ENCODE peak calls at places on chromosomes 4 and X, in four cellular contexts. W is psoas muscle, Z is suprapubic skin, H is left ventricle myocardium inferior. S is an unnamed sample.
A peak's percentile ranks its signal among the peaks of the same experiment; 100 is the strongest.

GRCh38 chr4:149911995-149912394 is 96.4 kb upstream of the IQCM start:
- DNase-seq in W (no peak), Z (no peak), H (no peak), S (no peak)

GRCh38 chrX:110759785-110760184 is 35.8 kb downstream of the CHRDL1 start:
- DNase-seq in W (no peak), Z (no peak), H (no peak), S (no peak)

GRCh38 chrX:31063114-31063513 is 8.7 kb downstream of the FTHL17 start:
- DNase-seq in W (no peak), Z (no peak), H (no peak), S (no peak)

GRCh38 chr4:3838437-3839380 is 72.5 kb downstream of the ADRA2C start:
- DNase-seq in W (no peak), Z (no peak), H (no peak), S (no peak)

GRCh38 chr4:25890653-25891485 is 23.2 kb upstream of the SMIM20 start:
- DNase-seq in W (no peak), Z (no peak), H (no peak), S (no peak)

GRCh38 chr4:73648478-73648877 is 28.2 kb upstream of the RASSF6 start:
- DNase-seq in W (no peak), Z (no peak), H (no peak), S (no peak)

GRCh38 chrX:73932522-73932921 is 369.5 kb downstream of the CHIC1 start:
- DNase-seq in W (no peak), Z (no peak), H (no peak), S (no peak)

GRCh38 chr4:123750044-123750443 is 353.4 kb downstream of the SPRY1 start:
- DNase-seq in W (no peak), Z (no peak), H (peak; percentile 15), S (no peak)

GRCh38 chrX:153662266-153662665 is 11.3 kb downstream of the PNCK start:
- DNase-seq in W (peak; percentile 43), Z (peak; percentile 73), H (peak; percentile 43), S (peak; percentile 77)

GRCh38 chr4:122827899-122828601 is 1.4 kb downstream of the FGF2 start:
- DNase-seq in W (no peak), Z (no peak), H (no peak), S (no peak)

GRCh38 chrX:40996886-40997530 is 88.2 kb upstream of the USP9X start:
- DNase-seq in W (no peak), Z (no peak), H (no peak), S (no peak)

GRCh38 chrX:10617964-10618342 is 2.4 kb downstream of the MID1 start:
- DNase-seq in W (no peak), Z (no peak), H (no peak), S (no peak)

GRCh38 chr4:84615355-84615754 is 32.4 kb downstream of the CDS1 start:
- DNase-seq in W (no peak), Z (no peak), H (no peak), S (no peak)

GRCh38 chr4:145732416-145732815 is 52.5 kb downstream of the C4orf51 start:
- DNase-seq in W (no peak), Z (no peak), H (no peak), S (peak; percentile 25)

GRCh38 chr4:8238515-8239053 is 31.0 kb upstream of the HTRA3 start:
- DNase-seq in W (no peak), Z (no peak), H (no peak), S (peak; percentile 52)

GRCh38 chrX:139559383-139560042 is 29.0 kb downstream of the F9 start:
- DNase-seq in W (no peak), Z (no peak), H (no peak), S (no peak)

GRCh38 chr4:179164642-179165338 is 1722.6 kb upstream of the AGA start:
- DNase-seq in W (no peak), Z (no peak), H (no peak), S (no peak)

GRCh38 chrX:9855536-9856320 is 69.5 kb downstream of the SHROOM2 start:
- DNase-seq in W (no peak), Z (no peak), H (no peak), S (no peak)

GRCh38 chrX:118459494-118459893 is 36.1 kb upstream of the DOCK11 start:
- DNase-seq in W (no peak), Z (no peak), H (no peak), S (no peak)

GRCh38 chr4:8319061-8319460 is 49.5 kb downstream of the HTRA3 start:
- DNase-seq in W (no peak), Z (peak; percentile 41), H (no peak), S (no peak)

GRCh38 chr4:87498446-87498900 is 30.7 kb downstream of the SPARCL1 start:
- DNase-seq in W (no peak), Z (no peak), H (no peak), S (peak; percentile 12)

GRCh38 chrX:139091878-139092277 is 380.4 kb upstream of the FGF13 start:
- DNase-seq in W (no peak), Z (no peak), H (no peak), S (no peak)

GRCh38 chr4:38154681-38155588 is 194.7 kb downstream of the PTTG2 start:
- DNase-seq in W (peak; percentile 28), Z (no peak), H (peak; percentile 69), S (peak; percentile 89)
- H3K4me3 ChIP-seq in W (no peak overlapping the region), Z (peak overlapping the region; percentile 8), H (peak overlapping the region; percentile 5), S (no peak overlapping the region)

GRCh38 chr4:113548303-113548702 is 213.2 kb downstream of the CAMK2D start:
- DNase-seq in W (no peak), Z (no peak), H (no peak), S (no peak)
- H3K4me1 ChIP-seq in W (peaks cover 20% of the 10 kb centered on the region), Z (peaks cover 8% of the 10 kb centered on the region), H (peaks cover 31% of the 10 kb centered on the region), S (peaks cover 27% of the 10 kb centered on the region)

GRCh38 chr4:82473621-82474164 is 43.3 kb downstream of the ENOPH1 start:
- DNase-seq in W (no peak), Z (no peak), H (no peak), S (no peak)

GRCh38 chr4:82467442-82467841 is 37.1 kb downstream of the ENOPH1 start:
- DNase-seq in W (no peak), Z (no peak), H (no peak), S (no peak)

DNA sequence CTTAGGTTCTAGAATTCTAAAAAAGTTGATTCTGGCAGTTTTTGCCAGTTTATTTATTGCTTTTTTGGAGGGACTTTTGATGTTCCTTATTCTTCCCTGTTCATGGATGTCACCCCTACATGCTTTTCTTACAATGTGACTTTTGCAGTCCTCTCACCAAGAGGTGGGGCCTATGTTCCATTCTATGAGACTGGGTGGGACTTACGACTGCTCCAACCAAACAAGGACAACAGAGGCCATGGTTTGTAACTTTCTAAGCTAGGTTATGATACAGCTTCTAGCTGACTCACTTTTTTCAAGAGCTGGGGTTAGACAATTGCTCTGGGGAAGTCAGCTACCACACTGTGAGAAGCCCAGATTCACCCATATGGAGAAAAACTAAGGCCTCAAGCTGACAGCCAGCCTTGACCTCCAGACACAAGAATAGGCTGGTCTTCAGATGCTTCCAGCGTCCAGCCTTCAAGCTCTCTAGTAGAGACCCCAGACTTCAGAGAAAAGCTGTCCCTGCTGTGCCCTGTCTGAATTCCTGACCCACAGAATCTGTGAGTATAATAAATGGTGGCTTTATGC is 39.5 kb downstream of the ENOPH1 start:
- DNase-seq in W (no peak), Z (no peak), H (no peak), S (no peak)
- TF ChIP-seq CTCF in W (no peak), Z (no peak), H (no peak), S (no peak)

DNA sequence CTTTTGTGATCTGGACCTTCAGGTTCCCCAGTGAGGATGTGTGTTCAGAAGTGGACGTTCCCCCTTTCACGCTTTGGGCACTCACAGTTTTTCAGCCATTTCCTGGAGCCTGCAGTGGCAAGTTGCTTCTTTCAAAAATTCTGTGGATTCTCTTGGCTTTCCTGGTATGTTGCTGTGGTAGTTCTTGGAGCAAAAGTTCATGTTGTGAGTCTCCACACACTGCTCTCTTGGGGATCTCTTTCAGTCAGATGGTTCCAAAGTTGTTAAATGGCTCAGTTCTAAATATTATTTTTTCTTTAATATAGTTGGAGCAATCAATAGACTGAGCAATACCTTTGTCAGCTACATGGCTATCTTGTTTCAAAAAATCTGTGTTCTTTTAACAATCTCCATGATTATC is 28.5 kb upstream of the BANK1 start:
- DNase-seq in W (no peak), Z (no peak), H (no peak), S (no peak)
- H3K4me3 ChIP-seq in W (no peak overlapping the region), Z (no peak overlapping the region), H (no peak overlapping the region), S (no peak overlapping the region)

DNA sequence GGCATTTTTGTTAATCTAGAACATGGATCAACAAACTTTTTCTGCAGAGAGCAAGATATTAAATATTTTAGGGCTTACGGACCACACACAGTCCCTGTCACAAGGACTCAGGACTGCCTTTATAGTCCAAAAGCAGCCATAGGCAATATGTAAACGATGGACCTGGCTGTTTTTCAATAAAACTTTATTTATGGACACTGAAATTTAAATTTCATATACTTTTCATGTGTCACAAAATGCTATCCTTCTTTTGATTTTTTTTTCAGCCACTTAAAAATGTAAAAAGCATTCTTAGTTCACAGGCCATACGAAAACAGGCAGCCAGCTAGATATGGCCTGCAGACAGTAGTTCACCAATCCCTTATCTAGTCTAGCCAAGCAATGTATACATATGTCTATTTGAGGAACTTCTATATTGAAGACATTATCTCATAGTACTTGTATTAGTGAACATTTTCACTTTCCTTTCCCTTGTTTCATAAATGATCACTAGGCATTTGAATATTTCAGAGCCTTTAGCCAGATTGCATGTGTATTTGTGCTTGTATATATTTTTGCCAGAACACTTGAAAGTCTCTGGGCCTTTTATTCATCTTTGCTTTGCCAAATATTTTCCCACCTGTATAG is 350.9 kb downstream of the RPA4 start:
- DNase-seq in W (no peak), Z (no peak), H (no peak), S (no peak)
- H3K4me1 ChIP-seq in W (no peaks in the 10 kb centered on the region), Z (no peaks in the 10 kb centered on the region), H (no peaks in the 10 kb centered on the region), S (no peaks in the 10 kb centered on the region)

DNA sequence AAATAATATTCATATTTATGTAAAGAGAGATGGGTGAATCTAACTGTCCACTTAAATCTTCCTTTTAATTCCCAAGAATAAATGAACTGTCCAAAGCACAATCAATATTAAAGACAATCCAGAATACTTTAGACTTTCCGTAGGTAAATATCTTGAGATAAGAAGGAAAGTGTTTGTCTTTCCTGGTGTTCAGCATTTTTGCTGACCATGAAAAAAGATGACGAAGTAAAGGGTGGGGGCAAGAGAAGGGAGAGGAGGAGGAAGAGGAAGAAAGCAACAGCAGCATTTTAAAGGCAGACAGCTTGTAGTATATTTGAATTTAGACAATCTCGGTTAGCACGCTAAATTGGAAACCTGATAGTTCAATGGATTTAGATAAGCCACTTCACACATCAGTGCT is 498.2 kb downstream of the KCNIP4 start:
- DNase-seq in W (no peak), Z (no peak), H (no peak), S (no peak)
- TF ChIP-seq CTCF in W (no peak), Z (no peak), H (no peak), S (no peak)

DNA sequence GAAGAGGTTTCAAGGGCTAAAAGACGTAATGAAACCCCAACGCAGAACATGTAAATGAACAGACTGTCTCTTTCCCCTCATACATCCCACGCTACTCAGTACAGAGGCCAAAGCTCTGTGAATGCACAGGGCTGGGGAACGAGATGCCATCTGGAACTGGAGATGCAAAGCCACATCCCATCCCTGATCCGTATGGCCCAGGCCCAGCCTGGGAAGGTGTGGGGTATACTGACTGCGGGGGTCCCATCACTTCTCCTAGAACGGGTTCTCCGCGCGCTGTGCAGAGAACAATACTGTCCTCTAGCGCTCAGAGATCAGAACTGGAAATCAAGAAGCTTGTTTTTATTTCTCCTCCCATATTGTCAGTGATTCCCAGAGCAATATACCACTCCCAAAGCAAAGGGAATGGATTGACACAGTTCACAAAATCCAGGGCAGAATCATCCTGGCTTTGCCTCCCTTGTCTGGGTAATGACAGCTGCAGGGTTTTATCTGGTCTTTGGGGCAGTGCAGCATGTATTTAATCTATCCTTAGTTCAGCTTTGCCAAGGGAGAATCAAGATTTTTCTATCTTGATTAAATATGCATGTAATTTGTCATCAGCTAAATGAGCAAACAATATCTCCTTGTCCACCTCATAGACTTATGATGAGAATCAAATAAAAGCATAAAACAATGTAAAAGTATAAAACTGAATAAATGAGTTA is 47.3 kb upstream of the TLR3 start:
- DNase-seq in W (no peak), Z (no peak), H (no peak), S (peak; percentile 26)
- H3K4me3 ChIP-seq in W (no peak overlapping the region), Z (no peak overlapping the region), H (peak overlapping the region; percentile 51), S (no peak overlapping the region)